ENCODE peak calls at places on chromosomes 2 and 18, in five cellular contexts. One of them, this sample, is unnamed.

GRCh38 chr2:173414823-173415322 is 60.2 kb downstream of the CDCA7 start:
- DNase-seq in small intestine: no peak
- DNase-seq in AG04450: no peak
- DNase-seq in H9: no peak
- DNase-seq in PC-3: peak; percentile 82
- DNase-seq in this sample: no peak

GRCh38 chr2:28687181-28687580 is 64.4 kb upstream of the PPP1CB start:
- DNase-seq in AG04450: no peak
- DNase-seq in small intestine: no peak
- DNase-seq in H9: no peak
- DNase-seq in PC-3: no peak
- DNase-seq in this sample: no peak

GRCh38 chr18:58241877-58242276 is 197.9 kb downstream of the NEDD4L start:
- DNase-seq in PC-3: peak; percentile 22
- DNase-seq in H9: no peak
- DNase-seq in small intestine: no peak
- DNase-seq in AG04450: peak; percentile 46
- DNase-seq in this sample: no peak

GRCh38 chr2:41928593-41928992 is 119.2 kb upstream of the PKDCC start:
- DNase-seq in AG04450: no peak
- DNase-seq in PC-3: peak; percentile 89
- DNase-seq in H9: no peak
- DNase-seq in small intestine: no peak
- DNase-seq in this sample: no peak

GRCh38 chr2:127106457-127106997 is 427 bp downstream of the BIN1 start:
- DNase-seq in small intestine: no peak
- DNase-seq in PC-3: no peak
- DNase-seq in AG04450: no peak
- DNase-seq in H9: no peak
- DNase-seq in this sample: no peak

GRCh38 chr2:238817382-238817781 is 30.5 kb upstream of the TWIST2 start:
- DNase-seq in PC-3: no peak
- DNase-seq in AG04450: no peak
- DNase-seq in H9: peak; percentile 31
- DNase-seq in small intestine: no peak
- DNase-seq in this sample: no peak

GRCh38 chr2:157822993-157823392 is 53.1 kb downstream of the ACVR1 start:
- DNase-seq in small intestine: no peak
- DNase-seq in H9: no peak
- DNase-seq in AG04450: no peak
- DNase-seq in PC-3: no peak
- DNase-seq in this sample: no peak

GRCh38 chr18:58418361-58418760 is 210.5 kb downstream of the ALPK2 start:
- DNase-seq in PC-3: no peak
- DNase-seq in AG04450: no peak
- DNase-seq in small intestine: no peak
- DNase-seq in H9: no peak
- DNase-seq in this sample: no peak

GRCh38 chr2:82740527-82740926 is 1718.6 kb downstream of the SUCLG1 start:
- DNase-seq in H9: no peak
- DNase-seq in PC-3: no peak
- DNase-seq in AG04450: no peak
- DNase-seq in small intestine: no peak
- DNase-seq in this sample: no peak

GRCh38 chr2:117557626-117558025 is 256.9 kb upstream of the DDX18 start:
- DNase-seq in PC-3: no peak
- DNase-seq in small intestine: no peak
- DNase-seq in AG04450: no peak
- DNase-seq in H9: no peak
- DNase-seq in this sample: no peak

GRCh38 chr2:10547011-10547410 is 98.9 kb upstream of the ODC1 start:
- DNase-seq in AG04450: no peak
- DNase-seq in H9: no peak
- DNase-seq in small intestine: no peak
- DNase-seq in PC-3: peak; percentile 89
- DNase-seq in this sample: no peak

GRCh38 chr2:126776255-126776654 is 120.3 kb downstream of the GYPC start:
- DNase-seq in small intestine: no peak
- DNase-seq in PC-3: no peak
- DNase-seq in H9: no peak
- DNase-seq in AG04450: no peak
- DNase-seq in this sample: no peak

GRCh38 chr2:190615555-190616200 is 33.2 kb upstream of the NAB1 start:
- DNase-seq in AG04450: no peak
- DNase-seq in small intestine: no peak
- DNase-seq in PC-3: no peak
- DNase-seq in H9: peak; percentile 51
- DNase-seq in this sample: no peak

GRCh38 chr2:214902273-214902672 is 92.8 kb upstream of the BARD1 start:
- DNase-seq in H9: no peak
- DNase-seq in small intestine: no peak
- DNase-seq in AG04450: no peak
- DNase-seq in PC-3: no peak
- DNase-seq in this sample: no peak

GRCh38 chr2:1224901-1225300 is 188.4 kb upstream of the TPO start:
- DNase-seq in PC-3: no peak
- DNase-seq in small intestine: no peak
- DNase-seq in AG04450: no peak
- DNase-seq in H9: no peak
- DNase-seq in this sample: no peak

GRCh38 chr18:75581336-75582121 is 154.0 kb upstream of the SMIM21 start:
- DNase-seq in PC-3: no peak
- DNase-seq in AG04450: no peak
- DNase-seq in small intestine: no peak
- DNase-seq in H9: no peak
- DNase-seq in this sample: no peak

GRCh38 chr18:9851511-9851910 is 34.3 kb upstream of the TXNDC2 start:
- DNase-seq in H9: no peak
- DNase-seq in small intestine: no peak
- DNase-seq in PC-3: no peak
- DNase-seq in AG04450: no peak
- DNase-seq in this sample: no peak

GRCh38 chr2:115678129-115678528 is 1235.7 kb downstream of the DPP10 start:
- DNase-seq in H9: no peak
- DNase-seq in PC-3: no peak
- DNase-seq in AG04450: no peak
- DNase-seq in small intestine: no peak
- DNase-seq in this sample: no peak

GRCh38 chr2:71686781-71687180 is 233.4 kb downstream of the DYSF start:
- DNase-seq in small intestine: no peak
- DNase-seq in AG04450: no peak
- DNase-seq in H9: no peak
- DNase-seq in PC-3: no peak
- DNase-seq in this sample: no peak

GRCh38 chr2:217398860-217399259 is 539.0 kb upstream of the TNP1 start:
- DNase-seq in small intestine: no peak
- DNase-seq in AG04450: no peak
- DNase-seq in H9: no peak
- DNase-seq in PC-3: no peak
- DNase-seq in this sample: no peak

GRCh38 chr2:212995920-212996319 is 155.5 kb downstream of the IKZF2 start:
- DNase-seq in PC-3: peak; percentile 64
- DNase-seq in AG04450: no peak
- DNase-seq in H9: no peak
- DNase-seq in small intestine: no peak
- DNase-seq in this sample: no peak

GRCh38 chr2:113081458-113082210 is 13.9 kb downstream of the IL1F10 start:
- DNase-seq in H9: no peak
- DNase-seq in PC-3: no peak
- DNase-seq in AG04450: no peak
- DNase-seq in small intestine: no peak
- DNase-seq in this sample: no peak

GRCh38 chr2:233456934-233457333 is 102.6 kb downstream of the DGKD start:
- DNase-seq in AG04450: no peak
- DNase-seq in PC-3: no peak
- DNase-seq in small intestine: no peak
- DNase-seq in H9: peak; percentile 54
- DNase-seq in this sample: no peak

GRCh38 chr2:222862068-222862914 is 1.5 kb downstream of the ACSL3 start:
- DNase-seq in AG04450: no peak
- DNase-seq in small intestine: peak; percentile 37
- DNase-seq in PC-3: peak; percentile 46
- DNase-seq in H9: no peak
- DNase-seq in this sample: no peak

GRCh38 chr2:101831351-101831865 is 133.9 kb downstream of the MAP4K4 start:
- DNase-seq in small intestine: peak; percentile 71
- DNase-seq in AG04450: peak; percentile 37
- DNase-seq in PC-3: peak; percentile 79
- DNase-seq in H9: peak; percentile 74
- DNase-seq in this sample: peak; percentile 51
- H3K27ac ChIP-seq in small intestine: no peak overlapping the region
- H3K27ac ChIP-seq in AG04450: no peak overlapping the region
- H3K27ac ChIP-seq in PC-3: peak overlapping the region; percentile 33
- H3K27ac ChIP-seq in H9: no peak overlapping the region
- H3K27ac ChIP-seq in this sample: no peak overlapping the region

GRCh38 chr2:96618599-96619283 is 19.4 kb downstream of the KANSL3 start:
- DNase-seq in AG04450: no peak
- DNase-seq in H9: no peak
- DNase-seq in PC-3: no peak
- DNase-seq in small intestine: no peak
- DNase-seq in this sample: no peak
- H3K27ac ChIP-seq in AG04450: peak overlapping the region; percentile 70
- H3K27ac ChIP-seq in H9: no peak overlapping the region
- H3K27ac ChIP-seq in PC-3: no peak overlapping the region
- H3K27ac ChIP-seq in small intestine: no peak overlapping the region
- H3K27ac ChIP-seq in this sample: no peak overlapping the region

DNA sequence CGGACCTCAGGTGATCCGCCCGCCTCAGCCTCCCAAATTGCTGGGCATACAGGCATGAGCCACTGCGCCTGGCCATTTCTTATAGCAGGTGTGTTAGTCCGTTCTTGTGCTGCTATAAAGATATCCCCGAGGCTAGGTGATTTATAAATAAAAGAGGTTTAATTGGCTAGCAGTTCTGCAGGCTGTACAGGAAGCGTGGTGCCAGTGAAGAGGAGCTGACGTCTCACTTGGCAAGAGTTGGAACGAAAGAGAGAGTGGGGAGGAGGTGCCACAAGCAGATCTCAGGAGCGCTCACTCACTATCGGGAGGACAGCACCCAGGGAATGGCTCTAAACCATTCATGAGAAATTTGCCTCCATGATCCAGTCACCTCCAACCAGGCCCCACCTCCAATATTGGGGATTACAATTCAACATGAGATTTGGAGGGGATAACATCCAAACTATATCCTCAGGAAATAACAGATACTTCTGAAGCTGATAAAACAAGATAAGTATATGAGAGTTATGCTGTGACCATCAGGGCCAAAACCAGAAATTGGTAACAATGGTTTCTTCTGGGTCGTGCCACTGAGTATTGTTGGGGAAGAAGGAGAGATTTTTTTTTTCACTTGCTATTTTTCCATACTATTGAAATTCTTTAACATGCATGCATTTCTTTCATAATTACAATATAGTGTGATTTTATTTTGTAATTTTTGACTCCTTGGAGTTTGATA is 7.4 kb upstream of the RMC1 start:
- DNase-seq in small intestine: peak; percentile 46
- DNase-seq in PC-3: peak; percentile 74
- DNase-seq in AG04450: no peak
- DNase-seq in H9: no peak
- DNase-seq in this sample: no peak
- H3K27ac ChIP-seq in small intestine: no peak overlapping the region
- H3K27ac ChIP-seq in PC-3: peak overlapping the region; percentile 66
- H3K27ac ChIP-seq in AG04450: no peak overlapping the region
- H3K27ac ChIP-seq in H9: no peak overlapping the region
- H3K27ac ChIP-seq in this sample: no peak overlapping the region

DNA sequence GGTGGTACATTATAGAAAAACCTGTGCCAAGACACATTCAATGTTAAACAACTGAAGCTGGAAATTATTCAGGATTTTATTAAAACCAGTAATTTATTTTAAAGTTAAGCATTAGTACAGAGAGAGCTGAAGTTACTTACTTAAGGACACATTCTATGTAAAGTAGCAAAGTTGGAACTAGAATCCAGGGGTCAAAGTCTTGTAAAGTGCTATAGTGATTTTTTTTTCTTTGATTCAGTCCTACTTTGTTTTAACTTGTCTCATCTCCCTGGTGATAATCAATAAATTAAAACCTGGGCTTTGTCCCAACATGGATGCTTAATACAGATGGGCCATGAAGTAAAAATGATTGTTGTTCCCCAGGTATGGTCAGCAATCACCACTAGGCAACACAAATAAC is 1271.8 kb upstream of the CHAC2 start:
- DNase-seq in AG04450: no peak
- DNase-seq in small intestine: no peak
- DNase-seq in H9: no peak
- DNase-seq in PC-3: no peak
- DNase-seq in this sample: no peak
- H3K27ac ChIP-seq in AG04450: no peak overlapping the region
- H3K27ac ChIP-seq in small intestine: no peak overlapping the region
- H3K27ac ChIP-seq in H9: no peak overlapping the region
- H3K27ac ChIP-seq in PC-3: no peak overlapping the region
- H3K27ac ChIP-seq in this sample: no peak overlapping the region

This sample was measured in CD4-positive, alpha-beta T cell.